ENCODE peak calls at places on chromosomes 5 and 9, in five cellular contexts. D, S, M, I and E are unnamed samples.

GRCh38 chr5:77590347-77590746 is 48.2 kb downstream of the OTP start:
- DNase-seq in M (no peak), D (no peak), S (no peak), I (no peak), E (no peak)

GRCh38 chr5:68730220-68731010 is 363.4 kb upstream of the SLC30A5 start:
- DNase-seq in M (peak), D (peak), S (no peak), I (peak), E (no peak)

GRCh38 chr9:87869082-87869481 is 13.6 kb upstream of the SPATA31E1 start:
- DNase-seq in I (no peak), S (no peak), M (no peak), D (no peak), E (no peak)

GRCh38 chr9:74016004-74016403 is 481.1 kb upstream of the RORB start:
- DNase-seq in D (no peak), M (no peak), S (no peak), I (no peak), E (no peak)

GRCh38 chr9:126440938-126441337 is 114.3 kb downstream of the MVB12B start:
- DNase-seq in D (no peak), M (no peak), I (no peak), S (peak), E (no peak)

GRCh38 chr5:140220032-140220697 is 45.2 kb downstream of the CYSTM1 start:
- DNase-seq in M (peak), S (no peak), D (peak), I (no peak), E (no peak)

GRCh38 chr9:125446581-125447094 is 185.0 kb downstream of the GAPVD1 start:
- DNase-seq in I (no peak), M (no peak), S (no peak), D (no peak), E (no peak)

GRCh38 chr9:137301086-137301947 is 754 bp downstream of the NRARP start:
- DNase-seq in S (no peak), M (peak), I (peak), D (no peak), E (peak)

GRCh38 chr5:16464664-16465543 is 696 bp downstream of the ZNF622 start:
- DNase-seq in I (peak), S (no peak), D (no peak), M (no peak), E (peak)

GRCh38 chr5:16461782-16462181 is 3.8 kb downstream of the ZNF622 start:
- DNase-seq in M (peak), D (no peak), S (no peak), I (no peak), E (no peak)

GRCh38 chr5:16467363-16468219 is 2.0 kb upstream of the ZNF622 start:
- DNase-seq in I (no peak), S (no peak), D (peak), M (peak), E (peak)

GRCh38 chr5:16461026-16461425 is 4.6 kb downstream of the ZNF622 start:
- DNase-seq in D (no peak), S (no peak), I (no peak), M (peak), E (no peak)

DNA sequence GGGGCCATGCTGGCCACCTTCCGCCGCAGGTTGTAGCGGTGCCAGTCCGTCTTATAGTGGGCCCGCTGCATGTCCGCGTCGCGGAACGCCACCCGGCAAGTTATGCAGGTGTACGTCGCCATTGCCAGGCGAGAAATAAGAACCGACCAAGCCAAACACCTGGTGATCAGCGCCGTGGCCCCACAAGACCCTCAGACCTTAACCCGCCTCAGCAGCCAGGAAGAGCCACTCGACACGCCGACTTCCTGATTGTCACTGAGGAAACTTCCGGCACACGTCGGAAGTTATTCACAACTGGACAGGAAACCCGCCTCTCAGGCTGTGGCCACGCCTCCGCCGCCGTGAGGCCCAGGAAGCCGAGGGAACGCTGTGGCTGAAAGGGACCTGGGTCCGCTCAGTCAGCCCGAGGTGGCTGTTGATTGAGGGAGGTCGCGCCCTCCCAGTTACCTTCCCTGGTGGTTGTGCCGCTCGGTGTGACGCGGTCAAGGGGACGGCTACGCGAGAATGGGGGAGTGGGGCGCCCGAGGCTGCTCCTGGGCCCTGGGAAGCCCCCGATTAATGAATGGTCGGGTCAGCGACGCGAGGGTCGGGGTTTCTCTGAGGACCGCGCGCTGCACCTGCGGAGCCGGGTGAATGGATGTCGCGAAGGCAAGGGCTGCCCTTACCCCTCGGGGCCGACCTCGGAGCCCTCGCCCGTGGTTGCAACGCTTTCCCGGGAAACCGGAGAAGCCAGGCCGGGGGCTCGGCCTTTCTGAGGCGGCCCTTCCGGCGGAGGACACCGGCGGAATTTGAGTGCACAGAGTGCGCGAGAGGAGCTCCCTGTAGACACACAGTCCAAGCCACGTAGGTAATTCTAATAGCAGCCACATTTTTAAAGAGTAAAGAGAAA is at the start of gene ZNF622:
- DNase-seq in M (peak), D (peak), I (peak), S (peak), E (peak)
- TF ChIP-seq POLR2A in M (peak), D (peak), I (peak), S (peak), E (peak)

GRCh38 chr9:134858051-134858841 is 22.4 kb upstream of the FCN2 start:
- DNase-seq in M (peak), I (peak), S (peak), D (no peak), E (no peak)
- TF ChIP-seq POLR2A in M (no peak), I (no peak), S (no peak), D (no peak), E (no peak)

DNA sequence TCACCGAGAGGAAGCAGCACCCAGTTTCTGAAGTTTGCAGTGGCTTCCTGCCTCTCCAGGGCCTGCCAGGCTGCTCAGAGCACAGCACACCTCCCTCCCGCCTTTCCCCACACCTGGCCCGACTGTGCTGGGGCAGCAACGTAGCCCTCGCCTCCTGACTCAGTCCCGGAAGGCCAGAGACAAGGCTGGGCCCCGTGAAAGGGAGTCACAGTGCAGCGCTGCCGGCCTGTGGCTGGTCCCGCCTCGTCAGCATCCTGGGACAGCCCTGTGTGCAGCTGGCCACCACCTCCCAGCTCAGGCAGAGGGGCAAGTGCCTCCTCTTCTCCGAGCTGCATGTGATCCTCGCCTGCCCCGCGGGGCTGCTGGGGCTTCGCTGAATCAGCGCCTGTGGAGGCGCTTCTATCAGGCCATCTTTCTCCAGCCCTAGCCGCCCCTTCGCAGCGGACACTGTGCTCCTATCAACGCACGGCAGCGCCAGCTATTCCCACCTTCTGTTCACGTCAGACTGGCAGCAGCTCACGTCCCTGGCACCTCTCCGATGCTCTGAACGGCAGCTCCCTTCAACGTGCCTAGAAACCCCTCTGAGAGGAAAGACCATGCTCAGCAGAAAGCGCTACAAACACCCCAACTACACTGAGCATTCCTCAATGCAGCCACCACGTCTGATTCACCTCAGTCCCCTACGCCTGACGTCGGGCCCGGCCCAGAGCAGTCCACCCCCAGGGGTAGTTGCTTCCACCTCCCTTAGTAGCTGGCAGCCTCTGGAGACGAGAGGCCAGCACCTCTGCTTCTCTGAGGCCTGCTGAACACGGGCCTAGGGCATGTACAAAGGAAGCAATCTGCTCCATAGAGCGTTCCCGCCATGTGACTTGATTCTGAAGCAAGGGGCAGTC is 78.8 kb downstream of the GPR21 start:
- DNase-seq in S (no peak), D (no peak), M (no peak), I (no peak), E (no peak)
- TF ChIP-seq POLR2A in S (no peak), D (no peak), M (no peak), I (no peak), E (no peak)

GRCh38 chr9:133335924-133336811 is at the start of gene SURF6:
- DNase-seq in I (peak), M (peak), D (peak), S (peak), E (peak)
- TF ChIP-seq POLR2A in I (peak), M (peak), D (peak), S (no peak), E (peak)

GRCh38 chr9:129609486-129610192 is 11.3 kb downstream of the C9orf50 start:
- DNase-seq in S (no peak), M (no peak), I (peak), D (no peak), E (no peak)
- TF ChIP-seq POLR2A in S (no peak), M (no peak), I (no peak), D (no peak), E (no peak)

GRCh38 chr5:92594031-92594430 is 987.0 kb downstream of the NR2F1-AS1 start:
- DNase-seq in D (no peak), I (no peak), S (no peak), M (no peak), E (no peak)
- TF ChIP-seq POLR2A in D (no peak), I (no peak), S (no peak), M (no peak), E (no peak)

GRCh38 chr9:36036780-36037579 is at the start of gene RECK:
- DNase-seq in M (peak), I (peak), S (peak), D (peak), E (peak)
- TF ChIP-seq POLR2A in M (peak), I (peak), S (no peak), D (peak), E (no peak)

GRCh38 chr9:112009656-112010055 is 113.0 kb downstream of the UGCG start:
- DNase-seq in I (no peak), S (no peak), D (no peak), M (no peak), E (no peak)

GRCh38 chr9:112013261-112013660 is 116.6 kb downstream of the UGCG start:
- DNase-seq in S (no peak), I (no peak), M (no peak), D (no peak), E (no peak)

GRCh38 chr9:112012026-112012902 is 115.7 kb downstream of the UGCG start:
- DNase-seq in M (peak), S (peak), D (peak), I (peak), E (no peak)

GRCh38 chr9:112010537-112010936 is 113.9 kb downstream of the UGCG start:
- DNase-seq in S (no peak), D (no peak), M (no peak), I (no peak), E (peak)

DNA sequence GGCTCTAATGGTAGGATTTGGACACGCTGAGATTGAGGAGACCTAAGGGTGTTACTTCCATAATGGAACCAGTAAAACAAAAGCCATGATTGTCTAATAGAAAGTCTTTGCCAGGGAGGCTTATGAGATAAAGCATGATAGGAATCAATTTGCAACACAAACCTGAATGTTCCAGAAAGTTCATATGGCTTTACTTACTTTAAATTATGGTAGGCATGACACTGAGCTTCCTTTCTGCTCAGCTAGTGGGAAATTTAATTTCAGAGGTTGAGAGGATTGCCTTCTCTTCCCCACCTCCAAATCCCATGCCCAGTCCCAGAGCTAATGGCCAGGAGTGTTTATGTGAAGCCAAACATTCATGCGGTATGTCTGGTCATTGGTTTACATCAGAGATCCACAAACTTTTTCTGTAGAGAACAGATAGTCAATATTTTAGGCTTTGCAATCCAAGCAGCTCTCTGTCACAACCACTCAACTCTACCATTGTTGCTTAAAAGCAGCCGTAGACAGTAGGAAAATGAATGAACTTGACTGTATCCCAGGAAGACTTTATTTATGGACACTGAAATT is 114.5 kb downstream of the UGCG start:
- DNase-seq in S (no peak), M (peak), I (no peak), D (no peak), E (no peak)
- TF ChIP-seq POLR2A in S (no peak), M (no peak), I (no peak), D (no peak), E (no peak)

GRCh38 chr9:94156549-94157407 is 72.5 kb downstream of the PTPDC1 start:
- DNase-seq in I (peak), D (peak), S (peak), M (peak), E (peak)
- TF ChIP-seq POLR2A in I (no peak), D (no peak), S (no peak), M (no peak), E (no peak)

GRCh38 chr5:96292582-96293247 is 140.3 kb downstream of the PCSK1 start:
- DNase-seq in S (peak), M (no peak), D (peak), I (no peak), E (no peak)
- TF ChIP-seq POLR2A in S (no peak), M (no peak), D (no peak), I (no peak), E (no peak)